ENCODE peak calls at places on chromosome 9, in eight cellular contexts. Y, C, Q, X, F, N, U and K are unnamed samples.

GRCh38 chr9:137451976-137452760 is 7.0 kb downstream of the NSMF start:
- DNase-seq in Y (no peak), C (no peak), Q (no peak), X (no peak), F (no peak), N (no peak), U (no peak), K (no peak)

GRCh38 chr9:75047506-75047905 is 19.4 kb upstream of the CARNMT1 start:
- DNase-seq in Y (no peak), C (no peak), Q (no peak), X (no peak), F (no peak), N (no peak), U (no peak), K (no peak)

GRCh38 chr9:10876333-10876732 is 263.5 kb upstream of the PTPRD start:
- DNase-seq in Y (no peak), C (no peak), Q (no peak), X (no peak), F (no peak), N (no peak), U (no peak), K (no peak)

GRCh38 chr9:33290994-33291397 is 680 bp downstream of the NFX1 start:
- DNase-seq in Y (peak), C (no peak), Q (no peak), X (no peak), F (no peak), N (peak), U (no peak), K (peak)

GRCh38 chr9:129221233-129221632 is 43.2 kb upstream of the IER5L start:
- DNase-seq in Y (no peak), C (no peak), Q (no peak), X (no peak), F (no peak), N (no peak), U (no peak), K (no peak)

GRCh38 chr9:125493861-125494554 is 213.0 kb downstream of the MAPKAP1 start:
- DNase-seq in Y (no peak), C (no peak), Q (no peak), X (no peak), F (no peak), N (no peak), U (no peak), K (no peak)

GRCh38 chr9:3240651-3241268 is 285.0 kb downstream of the RFX3 start:
- DNase-seq in Y (peak), C (no peak), Q (peak), X (peak), F (peak), N (peak), U (peak), K (peak)

GRCh38 chr9:96236854-96237545 is 65.0 kb downstream of the HSD17B3 start:
- DNase-seq in Y (no peak), C (no peak), Q (no peak), X (no peak), F (no peak), N (no peak), U (no peak), K (no peak)

GRCh38 chr9:79107911-79108676 is 463.7 kb upstream of the TLE4 start:
- DNase-seq in Y (no peak), C (no peak), Q (no peak), X (no peak), F (no peak), N (no peak), U (no peak), K (no peak)

GRCh38 chr9:27569406-27569805 is 3.9 kb downstream of the C9orf72 start:
- DNase-seq in Y (no peak), C (no peak), Q (no peak), X (no peak), F (no peak), N (no peak), U (no peak), K (no peak)

GRCh38 chr9:91905958-91906585 is 44.0 kb downstream of the ROR2 start:
- DNase-seq in Y (no peak), C (no peak), Q (no peak), X (peak), F (peak), N (no peak), U (peak), K (no peak)

GRCh38 chr9:136324501-136325300 is 2.6 kb upstream of the GPSM1 start:
- DNase-seq in Y (no peak), C (no peak), Q (peak), X (no peak), F (no peak), N (no peak), U (no peak), K (no peak)

GRCh38 chr9:136254381-136255165 is 9.0 kb upstream of the QSOX2 start:
- DNase-seq in Y (no peak), C (no peak), Q (peak), X (no peak), F (no peak), N (no peak), U (no peak), K (no peak)

GRCh38 chr9:95225016-95225745 is 92.3 kb downstream of the FANCC start:
- DNase-seq in Y (no peak), C (no peak), Q (no peak), X (no peak), F (no peak), N (no peak), U (no peak), K (no peak)

GRCh38 chr9:15144567-15145174 is 162.3 kb downstream of the TTC39B start:
- DNase-seq in Y (peak), C (no peak), Q (no peak), X (no peak), F (no peak), N (no peak), U (no peak), K (no peak)

GRCh38 chr9:123339666-123340414 is 16.2 kb upstream of the CRB2 start:
- DNase-seq in Y (no peak), C (no peak), Q (no peak), X (peak), F (peak), N (no peak), U (no peak), K (no peak)

GRCh38 chr9:5714501-5715401 is 85.8 kb downstream of the RIC1 start:
- DNase-seq in Y (no peak), C (no peak), Q (peak), X (no peak), F (no peak), N (no peak), U (no peak), K (no peak)

GRCh38 chr9:101736723-101737122 is 1.7 kb downstream of the GRIN3A start:
- DNase-seq in Y (no peak), C (no peak), Q (peak), X (no peak), F (no peak), N (no peak), U (no peak), K (no peak)

GRCh38 chr9:98807811-98808195 is 333 bp downstream of the GALNT12 start:
- DNase-seq in Y (no peak), C (no peak), Q (peak), X (no peak), F (no peak), N (no peak), U (no peak), K (no peak)

GRCh38 chr9:133137451-133138231 is 16.6 kb upstream of the RALGDS start:
- DNase-seq in Y (no peak), C (peak), Q (peak), X (no peak), F (no peak), N (no peak), U (no peak), K (no peak)

GRCh38 chr9:119701651-119702050 is 332.4 kb upstream of the BRINP1 start:
- DNase-seq in Y (no peak), C (no peak), Q (no peak), X (no peak), F (no peak), N (no peak), U (no peak), K (no peak)

GRCh38 chr9:37036237-37037136 is 2.4 kb upstream of the PAX5 start:
- DNase-seq in Y (peak), C (no peak), Q (peak), X (no peak), F (no peak), N (no peak), U (no peak), K (no peak)

GRCh38 chr9:83047839-83048775 is 14.8 kb downstream of the RASEF start:
- DNase-seq in Y (no peak), C (no peak), Q (no peak), X (no peak), F (no peak), N (no peak), U (no peak), K (no peak)

GRCh38 chr9:129650680-129651235 is 8.8 kb upstream of the ASB6 start:
- DNase-seq in Y (no peak), C (no peak), Q (no peak), X (no peak), F (no peak), N (no peak), U (no peak), K (no peak)

GRCh38 chr9:36625006-36625600 is 52.4 kb downstream of the MELK start:
- DNase-seq in Y (no peak), C (peak), Q (no peak), X (no peak), F (no peak), N (peak), U (no peak), K (peak)

GRCh38 chr9:16870606-16871357 is at the start of gene BNC2:
- DNase-seq in Y (no peak), C (no peak), Q (peak), X (no peak), F (no peak), N (no peak), U (no peak), K (no peak)

GRCh38 chr9:131432597-131433301 is 38.9 kb downstream of the PRRC2B start:
- DNase-seq in Y (no peak), C (no peak), Q (no peak), X (no peak), F (no peak), N (peak), U (no peak), K (peak)

GRCh38 chr9:135359764-135360163 is 119.8 kb upstream of the PPP1R26 start:
- DNase-seq in Y (no peak), C (no peak), Q (no peak), X (no peak), F (no peak), N (no peak), U (no peak), K (no peak)

GRCh38 chr9:107280543-107280942 is 2.5 kb upstream of the RAD23B start:
- DNase-seq in Y (no peak), C (no peak), Q (no peak), X (no peak), F (no peak), N (no peak), U (no peak), K (no peak)

GRCh38 chr9:70574222-70574837 is 159.9 kb upstream of the KLF9 start:
- DNase-seq in Y (peak), C (no peak), Q (peak), X (no peak), F (no peak), N (no peak), U (no peak), K (peak)

GRCh38 chr9:2427016-2427891 is 194.3 kb upstream of the VLDLR start:
- DNase-seq in Y (peak), C (no peak), Q (no peak), X (no peak), F (no peak), N (no peak), U (no peak), K (no peak)

GRCh38 chr9:132031467-132031866 is 48.2 kb downstream of the MED27 start:
- DNase-seq in Y (no peak), C (no peak), Q (no peak), X (no peak), F (no peak), N (no peak), U (no peak), K (peak)

GRCh38 chr9:16784002-16784401 is 86.5 kb downstream of the BNC2 start:
- DNase-seq in Y (peak), C (no peak), Q (no peak), X (no peak), F (no peak), N (no peak), U (no peak), K (no peak)

GRCh38 chr9:132372177-132373095 is 17.6 kb upstream of the SETX start:
- DNase-seq in Y (no peak), C (peak), Q (no peak), X (no peak), F (no peak), N (no peak), U (no peak), K (no peak)

GRCh38 chr9:73133042-73133651 is 18.5 kb upstream of the ANXA1 start:
- DNase-seq in Y (no peak), C (no peak), Q (no peak), X (no peak), F (no peak), N (no peak), U (no peak), K (no peak)

GRCh38 chr9:125493384-125493783 is 213.6 kb downstream of the MAPKAP1 start:
- DNase-seq in Y (no peak), C (no peak), Q (no peak), X (no peak), F (no peak), N (no peak), U (no peak), K (no peak)

GRCh38 chr9:33468215-33468730 is 5.5 kb downstream of the NOL6 start:
- DNase-seq in Y (no peak), C (no peak), Q (peak), X (no peak), F (no peak), N (no peak), U (no peak), K (no peak)

GRCh38 chr9:109166771-109167601 is at the start of gene FRRS1L:
- DNase-seq in Y (peak), C (no peak), Q (peak), X (no peak), F (no peak), N (no peak), U (no peak), K (no peak)

GRCh38 chr9:122382901-122383850 is 12.4 kb downstream of the PTGS1 start:
- DNase-seq in Y (no peak), C (no peak), Q (no peak), X (no peak), F (no peak), N (peak), U (no peak), K (peak)